ENCODE peak calls at places on chromosomes 4 and X, in six cellular contexts. M, Y, W, N, H and Z are unnamed samples.

GRCh38 chr4:119785963-119786362 is 157.4 kb upstream of the PDE5A start:
- DNase-seq in M (no peak), H (peak; percentile 31), Y (no peak), W (no peak), N (no peak), Z (peak; percentile 36)

GRCh38 chrX:155028749-155029360 is 2.2 kb downstream of the FUNDC2 start:
- DNase-seq in H (peak; percentile 13), N (no peak), Y (no peak), M (no peak), W (no peak), Z (peak; percentile 72)

GRCh38 chrX:72052415-72053090 is 79.2 kb downstream of the RTL5 start:
- DNase-seq in Y (no peak), W (no peak), M (no peak), H (peak; percentile 36), N (no peak), Z (peak; percentile 23)

GRCh38 chrX:40099046-40099968 is 1.5 kb upstream of the BCOR start:
- DNase-seq in W (no peak), M (peak; percentile 44), N (peak; percentile 77), H (peak; percentile 29), Y (no peak), Z (peak; percentile 31)

GRCh38 chrX:8748855-8749254 is 16.9 kb upstream of the ANOS1 start:
- DNase-seq in H (peak; percentile 41), W (no peak), Y (no peak), N (no peak), M (no peak), Z (peak; percentile 50)

GRCh38 chr4:16050669-16051068 is 33.2 kb downstream of the PROM1 start:
- DNase-seq in M (no peak), N (no peak), H (no peak), Y (no peak), W (no peak), Z (no peak)

GRCh38 chr4:2292679-2293108 is 30.8 kb upstream of the MXD4 start:
- DNase-seq in H (peak; percentile 81), Y (no peak), M (no peak), N (no peak), W (no peak), Z (peak; percentile 58)

GRCh38 chr4:176034936-176035335 is 30.7 kb upstream of the WDR17 start:
- DNase-seq in M (no peak), N (no peak), Y (no peak), H (no peak), W (no peak), Z (peak; percentile 3)

GRCh38 chr4:128560754-128561495 is 248.6 kb upstream of the JADE1 start:
- DNase-seq in W (no peak), N (no peak), H (peak; percentile 54), M (no peak), Y (no peak), Z (no peak)

GRCh38 chrX:43976216-43976615 is 3.0 kb upstream of the NDP start:
- DNase-seq in N (no peak), W (no peak), Y (no peak), H (no peak), M (no peak), Z (no peak)

GRCh38 chr4:75654905-75655304 is 18.3 kb downstream of the G3BP2 start:
- DNase-seq in Y (no peak), M (no peak), W (no peak), N (no peak), H (no peak), Z (no peak)

GRCh38 chrX:36562986-36563385 is 445.2 kb upstream of the FAM47C start:
- DNase-seq in Y (no peak), W (no peak), H (no peak), N (no peak), M (no peak), Z (no peak)

GRCh38 chrX:68428431-68428830 is 4.9 kb downstream of the OPHN1 start:
- DNase-seq in W (no peak), M (no peak), Y (peak; percentile 46), N (no peak), H (peak; percentile 81), Z (peak; percentile 74)

GRCh38 chrX:151871244-151871643 is 41.4 kb upstream of the MAGEA4 start:
- DNase-seq in N (no peak), W (no peak), H (peak; percentile 95), Y (peak; percentile 69), M (no peak), Z (peak; percentile 91)

GRCh38 chrX:50799531-50799961 is 14.4 kb downstream of the SHROOM4 start:
- DNase-seq in N (no peak), H (peak; percentile 52), M (no peak), W (no peak), Y (peak; percentile 61), Z (peak; percentile 85)

GRCh38 chr4:472881-473574 is 25.9 kb downstream of the ZNF721 start:
- DNase-seq in Y (no peak), H (peak; percentile 16), M (no peak), W (no peak), N (no peak), Z (peak; percentile 14)

GRCh38 chr4:94765653-94766052 is 7.9 kb downstream of the BMPR1B start:
- DNase-seq in Y (no peak), N (no peak), H (no peak), W (no peak), M (no peak), Z (no peak)

GRCh38 chr4:85825937-85826678 is 351.2 kb downstream of the ARHGAP24 start:
- DNase-seq in H (peak; percentile 83), Y (no peak), W (no peak), M (no peak), N (no peak), Z (peak; percentile 81)

GRCh38 chr4:173332021-173332487 is 2.1 kb downstream of the HMGB2 start:
- DNase-seq in W (no peak), M (no peak), Y (no peak), N (no peak), H (peak; percentile 42), Z (peak; percentile 68)

GRCh38 chr4:105387466-105387865 is 86.4 kb downstream of the PPA2 start:
- DNase-seq in N (no peak), W (no peak), Y (no peak), M (no peak), H (peak; percentile 8), Z (no peak)

GRCh38 chr4:55323375-55323774 is 22.7 kb upstream of the SRD5A3 start:
- DNase-seq in M (no peak), W (no peak), N (no peak), Y (no peak), H (no peak), Z (no peak)

GRCh38 chr4:36771411-36772153 is 473.0 kb upstream of the NWD2 start:
- DNase-seq in N (no peak), H (no peak), W (no peak), Y (no peak), M (no peak), Z (no peak)

GRCh38 chr4:100849319-100849718 is 331.5 kb upstream of the EMCN start:
- DNase-seq in Y (no peak), W (no peak), N (no peak), M (no peak), H (no peak), Z (no peak)

GRCh38 chrX:36443007-36443406 is 523.5 kb downstream of the CFAP47 start:
- DNase-seq in Y (no peak), N (no peak), M (no peak), H (no peak), W (no peak), Z (no peak)

GRCh38 chrX:53481816-53482485 is 47.8 kb upstream of the HSD17B10 start:
- DNase-seq in N (no peak), M (peak; percentile 39), H (peak; percentile 62), Y (no peak), W (no peak), Z (peak; percentile 74)